ENCODE peak calls at places on chromosomes 3 and 15, in nine cellular contexts. G, D, I, N, F, S, Q, V and A are unnamed samples.

GRCh38 chr15:68816158-68816557 is 4.5 kb downstream of the ANP32A start:
- DNase-seq in G (no peak), D (no peak), I (no peak), N (no peak), F (no peak), S (no peak), Q (no peak), V (no peak), A (no peak)

GRCh38 chr3:184359610-184360009 is 1.8 kb downstream of the CLCN2 start:
- DNase-seq in G (no peak), D (no peak), I (no peak), N (no peak), F (no peak), S (no peak), Q (no peak), V (no peak), A (no peak)

GRCh38 chr15:75129788-75130187 is 71.9 kb upstream of the C15orf39 start:
- DNase-seq in G (no peak), D (peak), I (peak), N (no peak), F (no peak), S (no peak), Q (no peak), V (no peak), A (no peak)

GRCh38 chr15:82807920-82808633 is 1.4 kb upstream of the WHAMM start:
- DNase-seq in G (peak), D (no peak), I (no peak), N (no peak), F (no peak), S (no peak), Q (no peak), V (no peak), A (no peak)

GRCh38 chr3:30180305-30181275 is 425.8 kb upstream of the TGFBR2 start:
- DNase-seq in G (no peak), D (no peak), I (no peak), N (peak), F (no peak), S (peak), Q (no peak), V (no peak), A (no peak)

GRCh38 chr15:40825661-40826088 is 2.8 kb downstream of the PPP1R14D start:
- DNase-seq in G (peak), D (peak), I (no peak), N (peak), F (peak), S (peak), Q (no peak), V (peak), A (no peak)

GRCh38 chr3:144403040-144403457 is 431.4 kb downstream of the DIPK2A start:
- DNase-seq in G (no peak), D (no peak), I (no peak), N (peak), F (no peak), S (no peak), Q (no peak), V (no peak), A (no peak)

GRCh38 chr15:53074221-53074620 is 284.1 kb upstream of the ONECUT1 start:
- DNase-seq in G (no peak), D (no peak), I (no peak), N (no peak), F (no peak), S (no peak), Q (no peak), V (no peak), A (no peak)

GRCh38 chr3:49665822-49666519 is 8.2 kb upstream of the APEH start:
- DNase-seq in G (no peak), D (no peak), I (no peak), N (no peak), F (peak), S (no peak), Q (no peak), V (no peak), A (no peak)

GRCh38 chr15:70627734-70628541 is 135.4 kb downstream of the UACA start:
- DNase-seq in G (no peak), D (no peak), I (no peak), N (no peak), F (no peak), S (peak), Q (no peak), V (no peak), A (no peak)

GRCh38 chr15:78065284-78065872 is 12.1 kb downstream of the TBC1D2B start:
- DNase-seq in G (peak), D (peak), I (peak), N (peak), F (peak), S (peak), Q (no peak), V (peak), A (peak)

GRCh38 chr15:46151786-46152185 is 517.0 kb downstream of the SQOR start:
- DNase-seq in G (no peak), D (no peak), I (no peak), N (peak), F (no peak), S (no peak), Q (no peak), V (no peak), A (no peak)

GRCh38 chr3:194508486-194509449 is 22.0 kb upstream of the ATP13A3 start:
- DNase-seq in G (no peak), D (no peak), I (no peak), N (no peak), F (no peak), S (no peak), Q (no peak), V (no peak), A (no peak)

GRCh38 chr3:12221663-12222062 is 63.0 kb upstream of the TIMP4 start:
- DNase-seq in G (no peak), D (no peak), I (no peak), N (no peak), F (peak), S (no peak), Q (no peak), V (no peak), A (no peak)

GRCh38 chr3:38297947-38298711 is 16.0 kb downstream of the SLC22A14 start:
- DNase-seq in G (no peak), D (no peak), I (peak), N (peak), F (no peak), S (peak), Q (no peak), V (no peak), A (no peak)
- TF ChIP-seq CTCF in G (peak), D (no peak), I (peak), N (peak), F (peak), S (peak), Q (no peak), V (peak), A (no peak)

GRCh38 chr3:197295871-197296270 is 2.5 kb downstream of the DLG1 start:
- DNase-seq in G (no peak), D (no peak), I (peak), N (no peak), F (no peak), S (no peak), Q (no peak), V (no peak), A (no peak)

GRCh38 chr3:197292083-197293042 is 6.0 kb downstream of the DLG1 start:
- DNase-seq in G (no peak), D (no peak), I (peak), N (no peak), F (peak), S (no peak), Q (no peak), V (no peak), A (no peak)

GRCh38 chr3:197297020-197297419 is 1.4 kb downstream of the DLG1 start:
- DNase-seq in G (no peak), D (no peak), I (no peak), N (no peak), F (no peak), S (no peak), Q (no peak), V (no peak), A (no peak)

GRCh38 chr3:197297476-197298340 is 704 bp downstream of the DLG1 start:
- DNase-seq in G (peak), D (peak), I (peak), N (peak), F (peak), S (peak), Q (no peak), V (peak), A (peak)

DNA sequence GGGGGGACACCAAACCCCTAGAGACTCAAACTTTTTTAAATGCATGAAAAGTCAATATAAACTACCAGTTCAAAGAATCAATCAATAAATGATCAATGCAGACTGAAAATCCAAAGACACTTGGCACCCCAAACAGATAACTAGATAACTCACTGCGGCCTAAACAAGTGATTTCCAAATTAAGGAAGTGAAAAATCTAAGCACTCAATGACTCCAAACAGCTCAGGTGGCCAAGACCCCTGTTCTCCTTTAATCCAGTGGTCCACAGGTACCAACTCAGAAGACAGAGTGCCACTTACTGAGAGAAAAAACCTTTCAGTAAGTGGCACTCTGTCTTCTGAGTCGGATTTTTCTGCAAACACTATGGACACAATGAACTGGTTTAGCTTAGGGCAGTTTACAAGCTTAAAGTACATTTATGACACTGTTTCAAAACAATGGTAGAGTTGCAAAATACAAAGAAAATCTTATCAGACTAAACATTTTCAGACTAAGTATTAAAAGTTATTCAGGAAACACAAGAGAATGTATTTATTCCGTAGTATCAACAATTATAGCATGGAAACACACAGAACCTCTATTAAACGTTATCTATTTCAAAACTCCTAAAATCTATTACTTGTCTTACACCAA is 4.7 kb downstream of the DLG1 start:
- DNase-seq in G (no peak), D (no peak), I (no peak), N (no peak), F (no peak), S (no peak), Q (no peak), V (no peak), A (no peak)
- H3K4me3 ChIP-seq in G (peak), D (no peak), I (no peak), N (no peak), F (no peak), S (no peak), Q (no peak), V (no peak), A (no peak)

GRCh38 chr3:157581331-157581730 is 78.1 kb upstream of the VEPH1 start:
- DNase-seq in G (no peak), D (no peak), I (no peak), N (peak), F (no peak), S (no peak), Q (no peak), V (no peak), A (no peak)
- TF ChIP-seq CTCF in G (no peak), D (no peak), I (no peak), N (no peak), F (no peak), S (no peak), Q (no peak), V (no peak), A (no peak)

DNA sequence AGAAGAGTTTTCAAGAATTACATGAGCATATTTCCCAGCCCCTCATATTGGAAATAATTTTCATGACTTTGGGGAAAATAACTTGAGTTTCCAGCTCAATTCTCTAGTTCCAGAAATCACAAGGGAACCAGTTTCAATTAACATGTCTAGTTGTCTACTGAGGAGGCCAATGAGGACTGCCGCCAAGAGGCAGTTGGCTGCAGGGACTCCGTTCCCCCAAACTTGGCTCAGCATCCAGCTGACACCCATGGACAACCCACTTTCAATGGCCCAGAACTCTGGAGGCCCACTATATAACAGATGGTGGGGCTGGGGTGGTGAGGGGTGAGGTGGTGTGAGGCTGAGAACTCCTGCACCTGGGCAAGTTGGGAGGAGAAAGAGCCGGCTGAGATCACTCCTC is 86.5 kb upstream of the TNFAIP8L3 start:
- DNase-seq in G (no peak), D (no peak), I (no peak), N (no peak), F (no peak), S (no peak), Q (no peak), V (no peak), A (no peak)
- H3K4me3 ChIP-seq in G (no peak), D (no peak), I (no peak), N (no peak), F (no peak), S (no peak), Q (no peak), V (no peak), A (no peak)

DNA sequence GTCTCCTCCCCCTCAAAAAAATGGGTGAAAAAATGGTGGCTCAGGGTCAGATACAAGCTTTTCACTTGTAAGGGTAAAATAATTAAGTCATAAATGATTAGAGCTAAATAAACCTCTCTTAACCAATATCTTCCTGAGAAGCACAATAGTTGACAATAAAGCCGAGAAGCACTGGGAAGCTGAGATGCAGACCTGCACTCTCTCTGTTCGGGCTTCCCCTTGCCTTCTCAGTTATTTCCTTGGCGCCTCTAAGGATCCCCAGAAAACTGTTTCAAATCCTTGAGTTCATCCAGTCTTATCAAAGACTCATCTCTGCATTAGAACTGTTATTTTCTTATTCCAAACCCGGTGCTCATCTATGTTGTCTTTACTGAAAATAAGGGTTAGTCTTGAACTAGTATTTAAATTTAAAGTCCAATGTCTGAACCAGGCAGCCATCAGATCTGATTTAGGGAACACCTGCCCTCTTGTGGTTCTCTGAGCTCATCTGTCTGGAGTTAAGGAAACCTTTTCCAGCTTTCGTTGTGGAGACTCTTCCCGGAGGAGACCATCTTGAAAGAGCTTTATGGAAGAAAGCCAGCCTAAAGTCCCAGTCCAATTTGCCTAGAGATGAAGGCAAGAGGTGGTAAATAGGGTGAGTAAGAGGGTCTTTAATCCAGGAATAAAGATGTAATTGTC is 256.4 kb upstream of the MCTP2 start:
- DNase-seq in G (no peak), D (no peak), I (no peak), N (peak), F (peak), S (peak), Q (no peak), V (no peak), A (no peak)
- TF ChIP-seq CTCF in G (peak), D (no peak), I (no peak), N (peak), F (peak), S (peak), Q (no peak), V (peak), A (peak)

GRCh38 chr3:55489804-55490132 is 2.7 kb upstream of the WNT5A start:
- DNase-seq in G (peak), D (no peak), I (no peak), N (no peak), F (no peak), S (no peak), Q (no peak), V (peak), A (no peak)

GRCh38 chr3:55491296-55491816 is 4.2 kb upstream of the WNT5A start:
- DNase-seq in G (no peak), D (no peak), I (no peak), N (peak), F (no peak), S (peak), Q (no peak), V (peak), A (no peak)

GRCh38 chr3:55492976-55493375 is 5.9 kb upstream of the WNT5A start:
- DNase-seq in G (no peak), D (no peak), I (no peak), N (no peak), F (no peak), S (no peak), Q (no peak), V (no peak), A (no peak)

GRCh38 chr3:55488398-55489055 is 1.4 kb upstream of the WNT5A start:
- DNase-seq in G (peak), D (peak), I (peak), N (peak), F (no peak), S (peak), Q (no peak), V (peak), A (no peak)

GRCh38 chr3:55490194-55490913 is 3.2 kb upstream of the WNT5A start:
- DNase-seq in G (no peak), D (no peak), I (no peak), N (no peak), F (no peak), S (no peak), Q (no peak), V (no peak), A (no peak)
- H3K4me3 ChIP-seq in G (no peak), D (no peak), I (no peak), N (no peak), F (no peak), S (no peak), Q (no peak), V (no peak), A (no peak)

GRCh38 chr15:67244966-67245478 is 9.4 kb downstream of the AAGAB start:
- DNase-seq in G (no peak), D (no peak), I (no peak), N (peak), F (no peak), S (peak), Q (no peak), V (no peak), A (no peak)

GRCh38 chr15:67241132-67241855 is 13.2 kb downstream of the AAGAB start:
- DNase-seq in G (no peak), D (no peak), I (peak), N (no peak), F (no peak), S (no peak), Q (no peak), V (no peak), A (no peak)

GRCh38 chr15:67242665-67243064 is 11.8 kb downstream of the AAGAB start:
- DNase-seq in G (no peak), D (no peak), I (no peak), N (peak), F (no peak), S (peak), Q (no peak), V (no peak), A (no peak)

DNA sequence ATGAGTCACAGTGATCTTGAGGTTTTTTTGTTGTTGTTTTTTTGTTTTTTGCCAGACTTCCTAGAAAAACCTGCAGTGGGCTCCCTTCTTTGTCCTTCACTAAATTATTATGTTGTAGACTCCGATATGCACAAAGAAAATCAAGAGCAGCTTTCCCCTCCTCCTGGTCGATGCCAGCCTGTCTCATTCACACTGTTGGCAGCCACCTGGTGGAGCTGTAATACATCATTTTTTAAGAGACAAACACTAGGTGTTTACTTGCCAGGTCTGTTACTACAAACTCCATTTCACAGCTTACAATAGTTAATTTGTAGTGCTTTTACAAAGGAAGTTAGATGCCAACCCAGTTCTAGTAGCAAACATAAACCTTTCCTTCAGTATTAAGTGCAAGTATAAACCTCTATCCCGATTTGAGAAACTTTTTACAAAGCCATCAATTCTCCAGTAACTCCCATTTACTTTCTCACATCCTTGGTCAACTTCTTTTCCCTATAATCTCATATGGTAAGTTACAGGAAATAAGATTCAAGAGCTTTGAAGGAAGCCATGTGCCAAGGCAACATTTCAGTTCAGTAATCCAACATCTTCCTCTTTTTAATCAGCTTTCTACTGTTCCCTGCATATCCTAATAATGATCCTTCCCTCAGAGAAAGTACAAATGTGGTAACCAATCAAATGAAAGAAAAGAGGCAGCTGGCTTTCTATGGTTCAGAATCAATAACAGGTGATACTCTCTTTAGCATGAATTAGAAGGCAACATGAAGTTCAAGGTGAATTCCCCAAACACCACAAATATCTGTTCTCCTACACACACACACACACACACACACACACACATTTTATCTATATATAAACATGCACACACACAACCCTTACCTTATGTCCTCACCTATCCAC is 14.0 kb downstream of the AAGAB start:
- DNase-seq in G (peak), D (peak), I (peak), N (peak), F (peak), S (no peak), Q (no peak), V (peak), A (no peak)
- TF ChIP-seq CTCF in G (peak), D (no peak), I (peak), N (peak), F (peak), S (no peak), Q (no peak), V (peak), A (no peak)

DNA sequence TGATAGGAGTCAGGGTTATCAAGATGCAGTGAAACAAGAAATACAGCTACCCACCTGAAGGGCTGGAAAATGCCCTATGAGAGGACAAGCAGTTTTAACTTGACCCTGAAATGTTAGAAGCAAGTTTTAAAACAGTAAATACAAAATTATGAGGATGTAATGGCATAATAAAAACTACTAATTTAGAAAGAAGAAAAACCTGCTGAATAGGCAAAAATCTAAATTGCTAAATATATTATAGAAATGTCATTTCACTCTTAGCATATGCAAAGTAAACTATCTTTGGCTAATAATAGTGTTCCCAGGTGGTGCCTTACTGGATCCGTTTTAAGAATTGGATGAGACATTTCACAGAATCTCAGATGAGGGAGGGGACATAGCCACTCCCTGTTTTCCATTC is 294.6 kb downstream of the LSAMP start:
- DNase-seq in G (no peak), D (no peak), I (no peak), N (no peak), F (no peak), S (no peak), Q (no peak), V (no peak), A (no peak)
- H3K4me3 ChIP-seq in G (no peak), D (no peak), I (no peak), N (no peak), F (no peak), S (no peak), Q (no peak), V (no peak), A (no peak)